ENCODE peak calls at places on chromosome 7, in seven cellular contexts. Z, P, C, F, N, D and H are unnamed samples. For H3K4me1, the result is how much of the 10 kb centered on the place peaks cover.

GRCh38 chr7:77426521-77427051 is 10.4 kb upstream of the GSAP start:
- DNase-seq in N (no peak), Z (no peak), F (no peak), P (no peak), D (no peak), C (no peak), H (no peak)

GRCh38 chr7:19982841-19983835 is 209.7 kb upstream of the TMEM196 start:
- DNase-seq in D (no peak), N (no peak), F (peak), Z (no peak), P (no peak), C (no peak), H (no peak)

GRCh38 chr7:18354108-18354507 is 141.4 kb upstream of the HDAC9 start:
- DNase-seq in Z (no peak), N (no peak), D (no peak), C (no peak), P (no peak), F (no peak), H (no peak)

GRCh38 chr7:44211126-44211675 is 10.4 kb downstream of the YKT6 start:
- DNase-seq in N (no peak), D (no peak), P (no peak), F (no peak), Z (no peak), C (no peak), H (peak)

GRCh38 chr7:116986611-116987565 is 33.6 kb downstream of the ST7 start:
- DNase-seq in P (no peak), C (no peak), F (no peak), D (no peak), Z (no peak), N (no peak), H (no peak)

GRCh38 chr7:111011500-111011899 is 79.4 kb upstream of the LRRN3 start:
- DNase-seq in D (no peak), C (no peak), Z (no peak), F (no peak), P (no peak), N (no peak), H (no peak)

GRCh38 chr7:159032753-159033472 is 111.8 kb downstream of the VIPR2 start:
- DNase-seq in F (no peak), N (no peak), C (no peak), Z (peak), P (peak), D (no peak), H (no peak)

GRCh38 chr7:11767148-11767547 is 64.8 kb downstream of the THSD7A start:
- DNase-seq in Z (no peak), C (no peak), P (no peak), D (no peak), N (no peak), F (no peak), H (no peak)

GRCh38 chr7:36281945-36282727 is 107.5 kb upstream of the ANLN start:
- DNase-seq in N (no peak), C (no peak), F (no peak), P (no peak), D (no peak), Z (no peak), H (no peak)

GRCh38 chr7:32583791-32584190 is 88.5 kb downstream of the AVL9 start:
- DNase-seq in F (no peak), D (no peak), C (no peak), Z (no peak), N (no peak), P (no peak), H (no peak)

GRCh38 chr7:133763241-133763640 is 363.9 kb upstream of the LRGUK start:
- DNase-seq in Z (no peak), F (no peak), P (no peak), C (no peak), D (no peak), N (no peak), H (no peak)

GRCh38 chr7:79241288-79242055 is 212.0 kb downstream of the MAGI2 start:
- DNase-seq in C (no peak), D (no peak), F (no peak), Z (no peak), P (no peak), N (no peak), H (no peak)

GRCh38 chr7:132793474-132793873 is 217.2 kb upstream of the PLXNA4 start:
- DNase-seq in F (no peak), C (no peak), P (no peak), Z (no peak), D (no peak), N (no peak), H (no peak)

GRCh38 chr7:12834782-12835181 is 147.3 kb downstream of the ARL4A start:
- DNase-seq in D (no peak), C (no peak), N (no peak), Z (no peak), F (no peak), P (no peak), H (no peak)

GRCh38 chr7:112452102-112452888 is 2.0 kb downstream of the IFRD1 start:
- DNase-seq in C (peak), Z (peak), P (no peak), D (no peak), F (peak), N (peak), H (peak)

GRCh38 chr7:50941525-50941924 is 158.8 kb upstream of the GRB10 start:
- DNase-seq in F (no peak), N (no peak), P (no peak), C (no peak), D (no peak), Z (no peak), H (no peak)

GRCh38 chr7:147052818-147053217 is 936.2 kb downstream of the CNTNAP2 start:
- DNase-seq in C (no peak), F (no peak), N (no peak), Z (no peak), D (no peak), P (no peak), H (no peak)

GRCh38 chr7:1403844-1404404 is 55.3 kb downstream of the MICALL2 start:
- DNase-seq in F (no peak), Z (no peak), N (no peak), D (no peak), P (no peak), C (no peak), H (no peak)

GRCh38 chr7:6430271-6430940 is 17.3 kb downstream of the DAGLB start:
- DNase-seq in Z (no peak), C (no peak), P (no peak), F (no peak), N (no peak), D (no peak), H (no peak)

DNA sequence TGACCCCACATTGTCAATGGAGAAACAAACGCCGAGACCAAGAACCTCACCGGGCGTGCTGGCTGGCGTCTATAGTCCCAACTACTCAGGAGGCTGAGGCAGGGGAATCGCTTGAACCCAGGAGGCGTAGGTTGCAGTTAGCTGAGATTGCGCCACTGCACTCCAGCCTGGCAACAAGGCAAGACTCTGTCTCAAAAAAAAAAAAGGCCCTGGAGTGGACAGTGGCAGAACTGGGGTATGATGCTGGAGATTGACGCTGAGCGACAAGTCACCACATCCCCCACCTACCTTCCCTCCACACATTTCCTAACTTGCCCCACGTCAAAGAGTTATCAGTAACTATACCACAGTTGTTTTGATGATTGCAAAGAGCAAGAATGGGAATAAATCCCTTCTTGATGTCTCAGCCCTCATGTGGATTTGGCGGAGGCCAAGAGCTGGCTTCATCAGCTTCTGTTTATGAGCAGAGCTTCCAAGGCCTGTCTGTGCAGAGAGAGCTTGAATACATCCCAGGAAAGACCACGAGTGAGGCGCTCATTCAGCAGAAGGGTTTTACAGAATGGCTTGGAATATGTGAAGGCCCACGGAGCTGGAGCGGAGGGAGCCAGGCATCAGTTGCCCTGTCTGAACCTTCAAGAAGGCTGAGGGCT is 28.0 kb upstream of the TNS3 start:
- DNase-seq in D (no peak), P (no peak), F (no peak), C (no peak), N (no peak), Z (no peak), H (peak)
- H3K4me1 ChIP-seq in D (under half), P (under half), F (under half), C (under half), N (under half), Z (under half), H (under half)

GRCh38 chr7:27689878-27690164 is 27.1 kb upstream of the HIBADH start:
- DNase-seq in N (no peak), P (no peak), F (no peak), D (no peak), C (no peak), Z (no peak), H (no peak)
- TF ChIP-seq CTCF in N (no peak), P (no peak), F (no peak), D (no peak), C (no peak), Z (no peak), H (no peak)

GRCh38 chr7:5426226-5426475 is 2.5 kb upstream of the TNRC18 start:
- DNase-seq in P (no peak), F (no peak), D (no peak), C (no peak), N (no peak), Z (no peak), H (no peak)

GRCh38 chr7:5423272-5423843 is at the start of gene TNRC18:
- DNase-seq in P (no peak), D (peak), F (no peak), Z (peak), N (no peak), C (no peak), H (peak)

GRCh38 chr7:5425507-5426225 is 2.0 kb upstream of the TNRC18 start:
- DNase-seq in C (peak), D (peak), Z (peak), F (peak), N (peak), P (no peak), H (peak)

GRCh38 chr7:5423844-5424688 is 432 bp upstream of the TNRC18 start:
- DNase-seq in C (peak), D (peak), N (peak), Z (peak), P (peak), F (peak), H (peak)

GRCh38 chr7:5424689-5425506 is 1.3 kb upstream of the TNRC18 start:
- DNase-seq in Z (peak), D (peak), C (peak), P (no peak), N (peak), F (peak), H (peak)
- TF ChIP-seq POLR2A in Z (no peak), D (no peak), C (no peak), P (no peak), N (no peak), F (no peak), H (no peak)

GRCh38 chr7:74657692-74658170 is at the start of gene GTF2I:
- DNase-seq in D (peak), C (peak), F (no peak), N (no peak), Z (peak), P (no peak), H (no peak)
- H3K4me1 ChIP-seq in D (under half), C (half or more), F (under half), N (under half), Z (half or more), P (under half), H (under half)